ENCODE peak calls at places on chromosomes 2 and 18, in four cellular contexts. One of them, this sample, is unnamed.

GRCh38 chr2:153823880-153824279 is 47.8 kb upstream of the GALNT13 start:
- DNase-seq in adrenal gland: no peak
- DNase-seq in heart right ventricle: no peak
- DNase-seq in pancreas: no peak
- DNase-seq in this sample: no peak

GRCh38 chr2:187369471-187369870 is 78.6 kb downstream of the CALCRL start:
- DNase-seq in adrenal gland: no peak
- DNase-seq in pancreas: no peak
- DNase-seq in heart right ventricle: no peak
- DNase-seq in this sample: no peak

GRCh38 chr18:70998490-70998889 is 709.6 kb downstream of the SOCS6 start:
- DNase-seq in heart right ventricle: no peak
- DNase-seq in adrenal gland: no peak
- DNase-seq in pancreas: no peak
- DNase-seq in this sample: peak

GRCh38 chr2:45452866-45453265 is 158.2 kb downstream of the SRBD1 start:
- DNase-seq in adrenal gland: no peak
- DNase-seq in heart right ventricle: peak
- DNase-seq in pancreas: no peak
- DNase-seq in this sample: peak

GRCh38 chr2:157497603-157498314 is 53.9 kb upstream of the CYTIP start:
- DNase-seq in pancreas: no peak
- DNase-seq in adrenal gland: no peak
- DNase-seq in heart right ventricle: no peak
- DNase-seq in this sample: peak

GRCh38 chr2:171837736-171838135 is 56.3 kb downstream of the SLC25A12 start:
- DNase-seq in adrenal gland: no peak
- DNase-seq in pancreas: no peak
- DNase-seq in heart right ventricle: no peak
- DNase-seq in this sample: no peak

GRCh38 chr18:44229693-44230108 is 451.0 kb upstream of the SETBP1 start:
- DNase-seq in adrenal gland: peak
- DNase-seq in heart right ventricle: peak
- DNase-seq in pancreas: peak
- DNase-seq in this sample: peak

GRCh38 chr2:23595601-23596251 is 210.7 kb downstream of the KLHL29 start:
- DNase-seq in adrenal gland: peak
- DNase-seq in pancreas: peak
- DNase-seq in heart right ventricle: no peak
- DNase-seq in this sample: peak

GRCh38 chr18:78772369-78773302 is 207.0 kb upstream of the SALL3 start:
- DNase-seq in heart right ventricle: no peak
- DNase-seq in adrenal gland: no peak
- DNase-seq in pancreas: no peak
- DNase-seq in this sample: no peak

GRCh38 chr18:2655954-2656236 is 369 bp downstream of the SMCHD1 start:
- DNase-seq in pancreas: no peak
- DNase-seq in adrenal gland: no peak
- DNase-seq in heart right ventricle: peak
- DNase-seq in this sample: no peak

GRCh38 chr2:25514043-25514627 is 159.2 kb downstream of the DTNB start:
- DNase-seq in pancreas: no peak
- DNase-seq in adrenal gland: no peak
- DNase-seq in heart right ventricle: no peak
- DNase-seq in this sample: no peak

GRCh38 chr2:141737463-141737862 is 393.4 kb downstream of the LRP1B start:
- DNase-seq in adrenal gland: no peak
- DNase-seq in pancreas: no peak
- DNase-seq in heart right ventricle: no peak
- DNase-seq in this sample: no peak

GRCh38 chr2:71720283-71720560 is 266.9 kb downstream of the DYSF start:
- DNase-seq in pancreas: no peak
- DNase-seq in adrenal gland: no peak
- DNase-seq in heart right ventricle: no peak
- DNase-seq in this sample: no peak

GRCh38 chr2:135245055-135245454 is 193.0 kb downstream of the RAB3GAP1 start:
- DNase-seq in adrenal gland: no peak
- DNase-seq in heart right ventricle: no peak
- DNase-seq in pancreas: no peak
- DNase-seq in this sample: peak

GRCh38 chr2:105422801-105423200 is 23.9 kb upstream of the FHL2 start:
- DNase-seq in adrenal gland: no peak
- DNase-seq in pancreas: no peak
- DNase-seq in heart right ventricle: no peak
- DNase-seq in this sample: no peak

GRCh38 chr2:105428387-105429018 is 29.7 kb upstream of the FHL2 start:
- DNase-seq in adrenal gland: no peak
- DNase-seq in heart right ventricle: no peak
- DNase-seq in pancreas: no peak
- DNase-seq in this sample: no peak

GRCh38 chr2:105427485-105427884 is 28.6 kb upstream of the FHL2 start:
- DNase-seq in adrenal gland: no peak
- DNase-seq in pancreas: no peak
- DNase-seq in heart right ventricle: no peak
- DNase-seq in this sample: no peak

GRCh38 chr2:105426626-105427292 is 27.9 kb upstream of the FHL2 start:
- DNase-seq in heart right ventricle: no peak
- DNase-seq in adrenal gland: no peak
- DNase-seq in pancreas: no peak
- DNase-seq in this sample: no peak

GRCh38 chr2:105425936-105426625 is 27.2 kb upstream of the FHL2 start:
- DNase-seq in heart right ventricle: no peak
- DNase-seq in adrenal gland: no peak
- DNase-seq in pancreas: no peak
- DNase-seq in this sample: no peak
- H3K27ac ChIP-seq in heart right ventricle: peak
- H3K27ac ChIP-seq in adrenal gland: peak
- H3K27ac ChIP-seq in pancreas: no peak
- H3K27ac ChIP-seq in this sample: peak

GRCh38 chr2:85792783-85793441 is 39.1 kb downstream of the ATOH8 start:
- DNase-seq in heart right ventricle: no peak
- DNase-seq in adrenal gland: peak
- DNase-seq in pancreas: peak
- DNase-seq in this sample: no peak
- H3K27ac ChIP-seq in heart right ventricle: peak
- H3K27ac ChIP-seq in adrenal gland: peak
- H3K27ac ChIP-seq in pancreas: no peak
- H3K27ac ChIP-seq in this sample: no peak

GRCh38 chr2:43515807-43516497 is 79.9 kb downstream of the THADA start:
- DNase-seq in pancreas: no peak
- DNase-seq in adrenal gland: no peak
- DNase-seq in heart right ventricle: no peak
- DNase-seq in this sample: no peak

GRCh38 chr2:43513796-43514195 is 82.0 kb downstream of the THADA start:
- DNase-seq in adrenal gland: no peak
- DNase-seq in pancreas: no peak
- DNase-seq in heart right ventricle: no peak
- DNase-seq in this sample: no peak

GRCh38 chr2:43518182-43518581 is 77.7 kb downstream of the THADA start:
- DNase-seq in adrenal gland: no peak
- DNase-seq in heart right ventricle: no peak
- DNase-seq in pancreas: no peak
- DNase-seq in this sample: peak

GRCh38 chr2:43513216-43513615 is 82.6 kb downstream of the THADA start:
- DNase-seq in adrenal gland: no peak
- DNase-seq in heart right ventricle: no peak
- DNase-seq in pancreas: no peak
- DNase-seq in this sample: no peak

DNA sequence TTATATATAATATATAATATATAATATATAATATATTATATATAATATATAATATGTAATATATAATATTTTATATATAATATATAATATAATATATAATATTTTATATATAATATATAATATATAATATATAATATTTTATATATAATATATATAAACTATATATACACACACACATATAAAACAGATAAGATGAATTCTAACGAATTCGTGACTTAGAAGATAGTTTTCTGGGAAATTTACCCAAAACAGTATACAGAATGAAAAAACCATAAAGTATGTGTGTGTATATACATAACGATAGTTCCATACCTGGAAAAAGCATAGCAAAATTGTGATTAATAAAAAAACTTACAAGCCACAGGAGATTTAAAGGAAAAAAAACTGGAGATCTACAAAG is 80.6 kb downstream of the THADA start:
- DNase-seq in adrenal gland: no peak
- DNase-seq in pancreas: no peak
- DNase-seq in heart right ventricle: no peak
- DNase-seq in this sample: no peak
- H3K27ac ChIP-seq in adrenal gland: no peak
- H3K27ac ChIP-seq in pancreas: no peak
- H3K27ac ChIP-seq in heart right ventricle: peak
- H3K27ac ChIP-seq in this sample: no peak

GRCh38 chr2:191637182-191638078 is 40.5 kb upstream of the NABP1 start:
- DNase-seq in adrenal gland: no peak
- DNase-seq in heart right ventricle: no peak
- DNase-seq in pancreas: no peak
- DNase-seq in this sample: no peak
- H3K27ac ChIP-seq in adrenal gland: peak
- H3K27ac ChIP-seq in heart right ventricle: no peak
- H3K27ac ChIP-seq in pancreas: no peak
- H3K27ac ChIP-seq in this sample: no peak

GRCh38 chr2:99706734-99707133 is 216.9 kb upstream of the REV1 start:
- DNase-seq in adrenal gland: no peak
- DNase-seq in pancreas: no peak
- DNase-seq in heart right ventricle: no peak
- DNase-seq in this sample: no peak

GRCh38 chr2:99710720-99711612 is 221.1 kb upstream of the REV1 start:
- DNase-seq in heart right ventricle: peak
- DNase-seq in pancreas: no peak
- DNase-seq in adrenal gland: no peak
- DNase-seq in this sample: peak

GRCh38 chr2:99708231-99708630 is 218.4 kb upstream of the REV1 start:
- DNase-seq in adrenal gland: no peak
- DNase-seq in heart right ventricle: peak
- DNase-seq in pancreas: no peak
- DNase-seq in this sample: no peak

GRCh38 chr2:99707592-99707991 is 217.8 kb upstream of the REV1 start:
- DNase-seq in heart right ventricle: no peak
- DNase-seq in pancreas: no peak
- DNase-seq in adrenal gland: no peak
- DNase-seq in this sample: peak

DNA sequence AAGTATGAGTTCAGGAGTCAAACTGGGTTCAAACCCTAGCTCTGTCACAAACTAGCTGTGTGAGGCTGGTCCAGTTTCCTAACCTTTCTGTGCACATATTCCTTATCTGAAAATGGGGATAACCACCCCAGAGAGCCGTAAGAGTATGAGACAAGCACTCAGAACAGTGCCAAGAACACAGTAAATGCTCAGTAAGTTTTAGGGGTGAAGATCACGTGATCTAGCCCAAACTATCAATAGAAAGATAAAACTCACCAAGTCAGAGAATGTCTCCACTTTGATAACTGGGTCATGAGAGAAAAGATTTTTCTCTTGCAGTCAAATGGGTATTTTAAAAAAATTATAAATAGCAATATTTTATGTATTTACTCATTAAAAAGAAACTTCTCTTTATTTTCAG is 219.4 kb upstream of the REV1 start:
- DNase-seq in pancreas: no peak
- DNase-seq in adrenal gland: no peak
- DNase-seq in heart right ventricle: no peak
- DNase-seq in this sample: no peak
- H3K27ac ChIP-seq in pancreas: no peak
- H3K27ac ChIP-seq in adrenal gland: no peak
- H3K27ac ChIP-seq in heart right ventricle: peak
- H3K27ac ChIP-seq in this sample: no peak